ENCODE peak calls at places on chromosome 9, in ten cellular contexts. V is tibial artery; T is fibroblast of lung; S is CD8-positive, alpha-beta T cell; B is IMR-90; U is left ventricle myocardium inferior; I is right atrium auricular region; G is ovary; N is PC-9; P is esophagus squamous epithelium. E is an unnamed sample.
A peak's percentile ranks its signal among the peaks of the same experiment; 100 is the strongest.

GRCh38 chr9:84519486-84519885 is 150.0 kb upstream of the NTRK2 start:
- DNase-seq in U (no peak), S (no peak), B (no peak), I (no peak), T (no peak), N (no peak), G (no peak), P (no peak), V (no peak), E (peak; percentile 74)

GRCh38 chr9:89484475-89485404 is 13.2 kb downstream of the SEMA4D start:
- DNase-seq in G (no peak), N (no peak), I (no peak), U (no peak), S (no peak), P (no peak), V (no peak), T (peak; percentile 10), B (peak; percentile 24), E (peak; percentile 15)

GRCh38 chr9:114307323-114308250 is 15.3 kb upstream of the ORM1 start:
- DNase-seq in S (no peak), P (no peak), V (peak; percentile 57), U (no peak), G (peak; percentile 8), I (no peak), T (no peak), B (peak; percentile 71), N (no peak), E (no peak)

GRCh38 chr9:128636556-128637530 is 19.8 kb downstream of the DYNC2I2 start:
- DNase-seq in N (peak; percentile 78), U (no peak), S (no peak), G (no peak), I (no peak), T (no peak), V (no peak), P (no peak), B (no peak), E (no peak)

GRCh38 chr9:98930792-98931191 is 12.9 kb upstream of the COL15A1 start:
- DNase-seq in U (no peak), N (no peak), T (no peak), S (no peak), V (no peak), B (no peak), I (no peak), G (no peak), P (no peak), E (no peak)

GRCh38 chr9:114017741-114018715 is 60.1 kb downstream of the AMBP start:
- DNase-seq in S (peak; percentile 4), P (no peak), U (no peak), N (no peak), I (no peak), B (no peak), V (peak; percentile 35), G (no peak), T (no peak), E (no peak)

GRCh38 chr9:136673970-136674785 is 11.5 kb downstream of the EGFL7 start:
- DNase-seq in P (no peak), B (no peak), V (no peak), G (no peak), S (no peak), N (no peak), U (no peak), I (no peak), T (no peak), E (no peak)

GRCh38 chr9:114271556-114272510 is 51.1 kb upstream of the ORM1 start:
- DNase-seq in U (peak; percentile 48), S (no peak), I (no peak), B (peak; percentile 58), N (no peak), V (peak; percentile 35), P (no peak), T (peak; percentile 72), G (peak; percentile 63), E (no peak)

GRCh38 chr9:114820776-114821501 is 15.1 kb upstream of the TNFSF15 start:
- DNase-seq in T (no peak), B (peak; percentile 58), U (no peak), G (no peak), N (no peak), I (no peak), V (no peak), P (no peak), S (no peak), E (no peak)

GRCh38 chr9:16335788-16336580 is 534.5 kb downstream of the BNC2 start:
- DNase-seq in T (peak; percentile 99), V (peak; percentile 85), U (peak; percentile 62), N (peak; percentile 82), P (peak; percentile 12), G (peak; percentile 95), B (peak; percentile 99), I (peak; percentile 94), S (no peak), E (peak; percentile 80)

GRCh38 chr9:72309366-72310133 is 55.5 kb downstream of the ZFAND5 start:
- DNase-seq in P (no peak), B (no peak), T (no peak), U (no peak), G (no peak), S (no peak), V (no peak), I (no peak), N (no peak), E (no peak)

DNA sequence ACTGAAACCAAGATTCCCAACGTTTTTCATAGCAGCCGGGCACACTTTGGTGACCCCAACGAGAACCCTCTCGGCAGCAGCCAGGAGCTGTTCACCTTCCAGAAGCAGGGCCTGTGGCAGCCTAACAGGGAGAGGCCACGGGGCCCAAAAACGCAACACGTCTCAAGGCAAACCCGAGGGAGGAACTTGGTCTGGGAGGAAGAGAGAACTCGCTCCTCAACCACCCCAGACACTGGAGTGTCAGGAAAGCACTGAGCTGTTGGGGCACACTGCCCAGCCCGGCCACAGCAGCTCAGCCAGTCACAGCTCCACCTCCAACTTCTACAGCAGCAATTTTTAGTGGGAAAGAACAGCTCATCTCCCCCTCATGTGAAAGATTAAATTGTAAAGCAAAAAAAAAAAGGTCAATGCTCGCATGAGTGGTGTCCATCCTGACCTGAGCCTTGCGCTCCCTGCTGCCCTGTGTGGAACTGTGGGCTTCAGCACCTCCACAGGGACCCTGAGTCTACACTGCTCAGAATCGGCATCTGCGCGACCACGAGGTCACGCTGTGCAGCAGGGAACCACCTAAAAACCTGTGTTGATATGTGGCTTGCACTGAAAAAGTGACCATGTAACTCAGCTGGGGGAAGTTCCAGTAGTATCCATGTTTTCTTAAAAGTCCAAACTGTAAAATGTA is 55.0 kb downstream of the IPPK start:
- DNase-seq in S (no peak), N (no peak), I (no peak), T (no peak), V (peak; percentile 81), P (no peak), U (no peak), G (no peak), B (no peak), E (no peak)
- H3K27ac ChIP-seq in S (no peak overlapping the region), N (no peak overlapping the region), I (no peak overlapping the region), T (peak overlapping the region; percentile 39), V (peak overlapping the region; percentile 80), P (peak overlapping the region; percentile 92), U (peak overlapping the region; percentile 83), G (peak overlapping the region; percentile 79), B (no peak overlapping the region), E (no peak overlapping the region)

DNA sequence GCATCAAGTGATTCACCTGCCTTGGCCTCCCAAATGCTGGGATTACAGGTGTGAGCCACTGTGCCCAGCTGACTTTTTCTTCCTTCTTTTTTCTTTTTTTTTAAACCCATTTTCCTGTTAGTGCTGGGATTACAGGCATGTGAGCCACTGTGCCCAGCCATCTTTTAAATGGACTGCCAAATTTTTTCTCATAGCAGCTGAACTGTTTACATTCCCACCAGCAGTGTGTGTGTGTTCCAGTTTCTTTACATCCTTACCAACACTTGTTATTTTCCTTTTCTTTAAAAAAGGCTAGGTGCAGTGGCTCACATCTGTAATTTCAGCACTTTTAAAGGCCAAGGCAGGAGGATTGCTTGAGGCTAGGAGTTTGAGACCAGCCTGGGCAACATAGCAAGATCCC is 76.9 kb downstream of the UBE2R2 start:
- DNase-seq in I (no peak), U (no peak), V (no peak), S (no peak), N (no peak), G (no peak), T (no peak), B (peak; percentile 27), P (no peak), E (no peak)
- TF ChIP-seq CTCF in I (no peak), U (no peak), V (no peak), S (no peak), N (no peak), G (no peak), T (no peak), B (no peak), P (no peak), E (no peak)

GRCh38 chr9:133714606-133715294 is 23.4 kb downstream of the SARDH start:
- DNase-seq in V (peak; percentile 48), I (peak; percentile 90), U (peak; percentile 78), S (no peak), G (peak; percentile 88), B (peak; percentile 84), T (peak; percentile 86), N (peak; percentile 70), P (no peak), E (no peak)

GRCh38 chr9:133713960-133714495 is 24.1 kb downstream of the SARDH start:
- DNase-seq in T (no peak), S (no peak), I (no peak), N (no peak), P (no peak), U (no peak), B (no peak), V (peak; percentile 51), G (no peak), E (no peak)

GRCh38 chr9:133716564-133717112 is 21.5 kb downstream of the SARDH start:
- DNase-seq in T (no peak), V (peak; percentile 51), P (no peak), B (no peak), U (peak; percentile 66), I (peak; percentile 70), N (no peak), S (no peak), G (peak; percentile 52), E (no peak)

GRCh38 chr9:133715866-133716563 is 22.1 kb downstream of the SARDH start:
- DNase-seq in S (peak; percentile 38), T (peak; percentile 31), V (peak; percentile 62), U (no peak), I (no peak), G (peak; percentile 49), P (no peak), B (peak; percentile 22), N (peak; percentile 38), E (no peak)

GRCh38 chr9:133715295-133715865 is 22.8 kb downstream of the SARDH start:
- DNase-seq in I (peak; percentile 72), B (peak; percentile 58), U (peak; percentile 66), P (no peak), G (peak; percentile 75), N (no peak), S (no peak), T (peak; percentile 41), V (peak; percentile 63), E (no peak)
- H3K4me1 ChIP-seq in I (peaks cover 28% of the 10 kb centered on the region), B (peaks cover 30% of the 10 kb centered on the region), U (peaks cover 31% of the 10 kb centered on the region), P (peaks cover 11% of the 10 kb centered on the region), G (peaks cover 18% of the 10 kb centered on the region), N (no peaks in the 10 kb centered on the region), S (peaks cover 8% of the 10 kb centered on the region), T (peaks cover 25% of the 10 kb centered on the region), V (no peaks in the 10 kb centered on the region), E (no peaks in the 10 kb centered on the region)

DNA sequence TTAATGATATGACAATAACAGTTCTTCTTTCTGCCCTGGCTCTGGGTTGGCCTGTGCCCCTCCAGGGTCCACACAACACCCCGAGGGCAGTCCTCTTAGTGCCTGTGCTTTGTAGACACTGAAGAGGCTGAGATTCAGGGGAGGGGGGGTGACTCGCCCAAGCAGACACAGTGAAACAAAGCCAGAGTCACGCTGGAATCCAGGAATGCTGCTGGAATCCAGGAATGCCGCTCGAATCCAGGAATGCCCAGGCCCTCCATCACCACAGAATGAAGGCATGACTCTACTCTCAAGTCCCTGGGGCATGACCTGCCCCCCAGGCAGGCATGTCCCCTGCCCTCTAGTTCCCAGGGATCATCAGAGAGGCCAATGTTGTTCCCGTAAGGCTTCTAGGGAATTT is 73.1 kb downstream of the LRSAM1 start:
- DNase-seq in U (no peak), P (no peak), B (peak; percentile 56), G (no peak), N (no peak), S (no peak), I (no peak), V (no peak), T (no peak), E (no peak)
- H3K27ac ChIP-seq in U (peak overlapping the region; percentile 95), P (no peak overlapping the region), B (peak overlapping the region; percentile 84), G (no peak overlapping the region), N (peak overlapping the region; percentile 24), S (no peak overlapping the region), I (no peak overlapping the region), V (peak overlapping the region; percentile 43), T (peak overlapping the region; percentile 37), E (no peak overlapping the region)